ENCODE peak calls at places on chromosomes 11 and 22, in six cellular contexts. One of them, this sample, is unnamed.

GRCh38 chr11:83933008-83933407 is 646.8 kb upstream of the CCDC90B start:
- DNase-seq in SK-N-SH: peak; percentile 52
- DNase-seq in BE2C: no peak
- DNase-seq in fibroblast of lung: no peak
- DNase-seq in left ventricle myocardium inferior: no peak
- DNase-seq in spleen: no peak
- DNase-seq in this sample: no peak

GRCh38 chr22:30861688-30862552 is 106.7 kb downstream of the MORC2 start:
- DNase-seq in SK-N-SH: peak; percentile 25
- DNase-seq in spleen: peak; percentile 39
- DNase-seq in BE2C: no peak
- DNase-seq in left ventricle myocardium inferior: no peak
- DNase-seq in fibroblast of lung: no peak
- DNase-seq in this sample: no peak

GRCh38 chr11:121152764-121153163 is 51.7 kb downstream of the TECTA start:
- DNase-seq in fibroblast of lung: no peak
- DNase-seq in left ventricle myocardium inferior: no peak
- DNase-seq in BE2C: no peak
- DNase-seq in SK-N-SH: no peak
- DNase-seq in spleen: no peak
- DNase-seq in this sample: no peak

GRCh38 chr11:105132716-105133511 is 6.7 kb downstream of the CARD18 start:
- DNase-seq in SK-N-SH: no peak
- DNase-seq in left ventricle myocardium inferior: no peak
- DNase-seq in BE2C: no peak
- DNase-seq in spleen: no peak
- DNase-seq in fibroblast of lung: peak; percentile 86
- DNase-seq in this sample: no peak

GRCh38 chr11:66322732-66323427 is 6.0 kb upstream of the CD248 start:
- DNase-seq in fibroblast of lung: peak; percentile 88
- DNase-seq in left ventricle myocardium inferior: peak; percentile 75
- DNase-seq in BE2C: no peak
- DNase-seq in SK-N-SH: no peak
- DNase-seq in spleen: no peak
- DNase-seq in this sample: no peak

GRCh38 chr22:20624161-20624616 is 116.8 kb downstream of the MED15 start:
- DNase-seq in BE2C: no peak
- DNase-seq in left ventricle myocardium inferior: no peak
- DNase-seq in SK-N-SH: no peak
- DNase-seq in spleen: no peak
- DNase-seq in fibroblast of lung: no peak
- DNase-seq in this sample: no peak

GRCh38 chr11:61392991-61393595 is 706 bp downstream of the TMEM216 start:
- DNase-seq in left ventricle myocardium inferior: no peak
- DNase-seq in fibroblast of lung: peak; percentile 23
- DNase-seq in spleen: no peak
- DNase-seq in BE2C: no peak
- DNase-seq in SK-N-SH: peak; percentile 52
- DNase-seq in this sample: peak; percentile 26

GRCh38 chr11:69444381-69445130 is 36.9 kb upstream of the LINC01488 start:
- DNase-seq in spleen: peak; percentile 63
- DNase-seq in left ventricle myocardium inferior: peak; percentile 70
- DNase-seq in fibroblast of lung: peak; percentile 94
- DNase-seq in SK-N-SH: no peak
- DNase-seq in BE2C: no peak
- DNase-seq in this sample: no peak

GRCh38 chr22:48705159-48705916 is 1122.3 kb downstream of the BRD1 start:
- DNase-seq in left ventricle myocardium inferior: peak; percentile 7
- DNase-seq in fibroblast of lung: no peak
- DNase-seq in BE2C: no peak
- DNase-seq in spleen: peak; percentile 52
- DNase-seq in SK-N-SH: no peak
- DNase-seq in this sample: no peak

GRCh38 chr22:41915035-41915782 is at the start of gene SHISA8:
- DNase-seq in BE2C: peak; percentile 60
- DNase-seq in SK-N-SH: peak; percentile 70
- DNase-seq in spleen: peak; percentile 91
- DNase-seq in fibroblast of lung: no peak
- DNase-seq in left ventricle myocardium inferior: peak; percentile 47
- DNase-seq in this sample: peak; percentile 65

GRCh38 chr11:30605036-30605435 is 18.9 kb upstream of the MPPED2 start:
- DNase-seq in BE2C: no peak
- DNase-seq in spleen: no peak
- DNase-seq in fibroblast of lung: no peak
- DNase-seq in SK-N-SH: no peak
- DNase-seq in left ventricle myocardium inferior: no peak
- DNase-seq in this sample: no peak

GRCh38 chr11:116331381-116331780 is 441.4 kb downstream of the BUD13 start:
- DNase-seq in BE2C: no peak
- DNase-seq in left ventricle myocardium inferior: no peak
- DNase-seq in SK-N-SH: no peak
- DNase-seq in spleen: no peak
- DNase-seq in fibroblast of lung: no peak
- DNase-seq in this sample: no peak

GRCh38 chr22:21837184-21837979 is 30.1 kb downstream of the MAPK1 start:
- DNase-seq in left ventricle myocardium inferior: no peak
- DNase-seq in fibroblast of lung: peak; percentile 79
- DNase-seq in spleen: no peak
- DNase-seq in SK-N-SH: no peak
- DNase-seq in BE2C: no peak
- DNase-seq in this sample: no peak

GRCh38 chr11:128564642-128565245 is 22.6 kb downstream of the ETS1 start:
- DNase-seq in left ventricle myocardium inferior: no peak
- DNase-seq in SK-N-SH: no peak
- DNase-seq in fibroblast of lung: no peak
- DNase-seq in BE2C: no peak
- DNase-seq in spleen: no peak
- DNase-seq in this sample: no peak

GRCh38 chr22:45263790-45264269 is 20.9 kb upstream of the UPK3A start:
- DNase-seq in spleen: peak; percentile 85
- DNase-seq in BE2C: peak; percentile 88
- DNase-seq in SK-N-SH: peak; percentile 94
- DNase-seq in fibroblast of lung: peak; percentile 78
- DNase-seq in left ventricle myocardium inferior: peak; percentile 72
- DNase-seq in this sample: peak; percentile 84

GRCh38 chr11:78256962-78257361 is 68.2 kb downstream of the USP35 start:
- DNase-seq in left ventricle myocardium inferior: peak; percentile 83
- DNase-seq in spleen: no peak
- DNase-seq in SK-N-SH: no peak
- DNase-seq in BE2C: no peak
- DNase-seq in fibroblast of lung: peak; percentile 89
- DNase-seq in this sample: no peak

GRCh38 chr11:104320091-104320490 is 156.1 kb upstream of the PDGFD start:
- DNase-seq in SK-N-SH: no peak
- DNase-seq in fibroblast of lung: peak; percentile 22
- DNase-seq in spleen: no peak
- DNase-seq in left ventricle myocardium inferior: no peak
- DNase-seq in BE2C: no peak
- DNase-seq in this sample: no peak

GRCh38 chr11:45182902-45183301 is 36.5 kb downstream of the PRDM11 start:
- DNase-seq in SK-N-SH: peak; percentile 46
- DNase-seq in BE2C: peak; percentile 18
- DNase-seq in spleen: no peak
- DNase-seq in left ventricle myocardium inferior: no peak
- DNase-seq in fibroblast of lung: peak; percentile 39
- DNase-seq in this sample: peak; percentile 43

GRCh38 chr22:17888855-17889254 is 114.6 kb upstream of the BID start:
- DNase-seq in SK-N-SH: no peak
- DNase-seq in left ventricle myocardium inferior: no peak
- DNase-seq in fibroblast of lung: peak; percentile 42
- DNase-seq in spleen: no peak
- DNase-seq in BE2C: no peak
- DNase-seq in this sample: no peak

GRCh38 chr22:35620624-35621245 is 3.6 kb upstream of the MB start:
- DNase-seq in fibroblast of lung: no peak
- DNase-seq in SK-N-SH: peak; percentile 77
- DNase-seq in spleen: no peak
- DNase-seq in BE2C: peak; percentile 68
- DNase-seq in left ventricle myocardium inferior: no peak
- DNase-seq in this sample: no peak

GRCh38 chr22:21866821-21867527 is 471 bp downstream of the MAPK1 start:
- DNase-seq in spleen: no peak
- DNase-seq in SK-N-SH: no peak
- DNase-seq in BE2C: peak; percentile 10
- DNase-seq in fibroblast of lung: peak; percentile 7
- DNase-seq in left ventricle myocardium inferior: peak; percentile 26
- DNase-seq in this sample: no peak

GRCh38 chr11:26753738-26754504 is 32.1 kb upstream of the SLC5A12 start:
- DNase-seq in fibroblast of lung: peak; percentile 86
- DNase-seq in BE2C: peak; percentile 39
- DNase-seq in left ventricle myocardium inferior: no peak
- DNase-seq in spleen: no peak
- DNase-seq in SK-N-SH: peak; percentile 45
- DNase-seq in this sample: peak; percentile 24

GRCh38 chr22:19291218-19291579 is 320 bp downstream of the CLTCL1 start:
- DNase-seq in SK-N-SH: peak; percentile 76
- DNase-seq in left ventricle myocardium inferior: peak; percentile 47
- DNase-seq in BE2C: peak; percentile 53
- DNase-seq in fibroblast of lung: no peak
- DNase-seq in spleen: no peak
- DNase-seq in this sample: peak; percentile 42

GRCh38 chr11:101436511-101437142 is 147.2 kb downstream of the TRPC6 start:
- DNase-seq in SK-N-SH: peak; percentile 5
- DNase-seq in left ventricle myocardium inferior: no peak
- DNase-seq in fibroblast of lung: peak; percentile 55
- DNase-seq in spleen: no peak
- DNase-seq in BE2C: peak; percentile 42
- DNase-seq in this sample: peak; percentile 61

GRCh38 chr22:27315833-27316232 is 485.7 kb downstream of the MN1 start:
- DNase-seq in BE2C: no peak
- DNase-seq in fibroblast of lung: no peak
- DNase-seq in spleen: no peak
- DNase-seq in left ventricle myocardium inferior: no peak
- DNase-seq in SK-N-SH: no peak
- DNase-seq in this sample: no peak

GRCh38 chr22:37229805-37230672 is 14.0 kb downstream of the RAC2 start:
- DNase-seq in left ventricle myocardium inferior: peak; percentile 46
- DNase-seq in spleen: peak; percentile 97
- DNase-seq in BE2C: no peak
- DNase-seq in fibroblast of lung: no peak
- DNase-seq in SK-N-SH: no peak
- DNase-seq in this sample: no peak

GRCh38 chr11:93741882-93742226 is 382 bp downstream of the C11orf54 start:
- DNase-seq in left ventricle myocardium inferior: no peak
- DNase-seq in fibroblast of lung: peak; percentile 67
- DNase-seq in spleen: no peak
- DNase-seq in SK-N-SH: no peak
- DNase-seq in BE2C: no peak
- DNase-seq in this sample: no peak

DNA sequence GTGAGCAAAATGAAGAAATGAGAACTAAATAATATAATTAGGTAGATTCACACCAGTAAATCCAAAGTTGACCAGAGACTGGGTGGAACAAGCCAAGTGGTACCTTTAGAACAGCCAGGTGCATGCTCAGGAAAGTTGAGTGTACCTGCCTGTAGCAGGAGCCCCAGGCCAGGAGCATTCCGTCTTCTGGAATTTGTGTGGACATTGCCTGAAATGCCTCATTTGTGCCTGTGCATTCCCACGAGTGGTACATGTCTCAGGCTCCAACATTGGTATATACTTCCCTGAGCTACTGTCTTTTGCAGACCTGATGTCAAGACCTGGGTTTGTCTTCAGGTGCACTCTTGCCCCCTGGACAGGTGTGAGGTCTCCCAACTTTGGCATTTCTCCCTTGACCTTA is 187.6 kb upstream of the NECTIN1 start:
- DNase-seq in SK-N-SH: no peak
- DNase-seq in BE2C: no peak
- DNase-seq in spleen: peak; percentile 20
- DNase-seq in left ventricle myocardium inferior: no peak
- DNase-seq in fibroblast of lung: no peak
- DNase-seq in this sample: no peak
- H3K27me3 ChIP-seq in SK-N-SH: peaks cover 8% of the 10 kb centered on the region
- H3K27me3 ChIP-seq in BE2C: no peaks in the 10 kb centered on the region
- H3K27me3 ChIP-seq in spleen: no peaks in the 10 kb centered on the region
- H3K27me3 ChIP-seq in left ventricle myocardium inferior: peaks cover 41% of the 10 kb centered on the region
- H3K27me3 ChIP-seq in fibroblast of lung: no peaks in the 10 kb centered on the region
- H3K27me3 ChIP-seq in this sample: no peaks in the 10 kb centered on the region

DNA sequence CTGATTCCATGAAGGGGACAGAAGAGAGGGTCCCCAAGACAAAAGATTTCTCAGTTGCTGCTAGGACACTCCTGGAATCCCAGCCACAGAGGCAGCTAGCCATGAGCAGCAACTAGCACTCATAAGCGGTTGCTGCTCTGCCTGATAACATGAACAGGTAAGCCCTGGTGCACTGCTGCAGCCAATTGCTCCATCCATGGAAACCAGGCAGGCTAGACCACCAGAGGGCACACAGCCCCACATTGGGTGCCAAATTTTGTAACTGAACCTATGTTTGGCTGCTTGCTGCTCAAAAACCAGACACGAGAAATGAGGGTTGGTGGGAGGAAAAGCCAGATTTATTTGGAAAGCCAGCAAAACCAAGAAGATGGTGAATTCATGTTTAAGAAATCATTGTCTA is 21.9 kb upstream of the QSER1 start:
- DNase-seq in left ventricle myocardium inferior: no peak
- DNase-seq in BE2C: peak; percentile 30
- DNase-seq in spleen: no peak
- DNase-seq in SK-N-SH: peak; percentile 48
- DNase-seq in fibroblast of lung: no peak
- DNase-seq in this sample: peak; percentile 34
- TF ChIP-seq CTCF in left ventricle myocardium inferior: peak; percentile 32
- TF ChIP-seq CTCF in BE2C: peak; percentile 51
- TF ChIP-seq CTCF in spleen: no peak
- TF ChIP-seq CTCF in SK-N-SH: peak; percentile 34
- TF ChIP-seq CTCF in fibroblast of lung: peak; percentile 20
- TF ChIP-seq CTCF in this sample: peak; percentile 61

GRCh38 chr22:28341001-28341400 is 338.6 kb downstream of the TTC28 start:
- DNase-seq in fibroblast of lung: peak; percentile 26
- DNase-seq in SK-N-SH: no peak
- DNase-seq in spleen: no peak
- DNase-seq in BE2C: no peak
- DNase-seq in left ventricle myocardium inferior: no peak
- DNase-seq in this sample: no peak
- H3K27me3 ChIP-seq in fibroblast of lung: no peaks in the 10 kb centered on the region
- H3K27me3 ChIP-seq in SK-N-SH: no peaks in the 10 kb centered on the region
- H3K27me3 ChIP-seq in spleen: no peaks in the 10 kb centered on the region
- H3K27me3 ChIP-seq in BE2C: no peaks in the 10 kb centered on the region
- H3K27me3 ChIP-seq in left ventricle myocardium inferior: no peaks in the 10 kb centered on the region
- H3K27me3 ChIP-seq in this sample: no peaks in the 10 kb centered on the region

DNA sequence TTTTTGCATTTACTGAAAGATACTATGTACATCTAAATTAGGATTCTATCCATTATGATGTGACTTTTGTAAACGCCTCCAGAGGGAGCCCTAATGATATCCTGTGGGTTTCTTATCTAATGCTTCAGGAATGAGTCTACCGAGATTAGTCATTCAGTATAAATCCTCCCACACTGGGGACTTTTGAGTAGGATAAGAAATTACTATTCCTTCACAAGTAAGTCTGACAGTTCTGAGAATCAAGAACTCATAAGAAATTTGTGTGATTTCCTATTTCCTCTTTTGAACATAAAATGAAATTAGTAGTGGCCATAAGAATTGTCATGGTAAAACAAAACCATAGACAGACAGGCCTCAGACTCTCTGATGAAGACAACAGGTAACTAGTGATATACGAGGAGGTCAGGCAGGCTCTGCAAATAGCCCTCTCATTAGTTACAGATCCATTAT is 10.0 kb upstream of the OR5M1 start:
- DNase-seq in SK-N-SH: peak; percentile 37
- DNase-seq in fibroblast of lung: peak; percentile 4
- DNase-seq in spleen: no peak
- DNase-seq in left ventricle myocardium inferior: no peak
- DNase-seq in BE2C: peak; percentile 3
- DNase-seq in this sample: no peak
- TF ChIP-seq CTCF in SK-N-SH: peak; percentile 76
- TF ChIP-seq CTCF in fibroblast of lung: no peak
- TF ChIP-seq CTCF in spleen: no peak
- TF ChIP-seq CTCF in left ventricle myocardium inferior: peak; percentile 45
- TF ChIP-seq CTCF in BE2C: peak; percentile 37
- TF ChIP-seq CTCF in this sample: no peak

This sample was measured in WERI-Rb-1.